ENCODE peak calls at places on chromosomes 7 and 10, in eight cellular contexts. D is Karpas-422, R is OCI-LY7, J is PC-3, M is transverse colon, T is aorta, X is endothelial cell of umbilical vein, E is iPS DF 6.9. Y is an unnamed sample. For H3K4me1, the result is how much of the 10 kb centered on the place peaks cover.

GRCh38 chr10:99917963-99918825 is 91.6 kb downstream of the DNMBP start:
- DNase-seq in D (peak), R (no peak), J (no peak), M (peak), T (peak), X (peak), E (peak), Y (no peak)

GRCh38 chr7:77199008-77199966 is at the start of gene FGL2:
- DNase-seq in D (peak), R (peak), J (peak), M (peak), T (peak), X (no peak), E (peak), Y (peak)

GRCh38 chr10:117005454-117006055 is 568 bp upstream of the SHTN1 start:
- DNase-seq in D (no peak), R (no peak), J (peak), M (peak), T (peak), X (no peak), E (no peak), Y (no peak)

GRCh38 chr7:55335786-55336185 is 29.4 kb upstream of the LANCL2 start:
- DNase-seq in D (no peak), R (no peak), J (no peak), M (no peak), T (no peak), X (no peak), E (no peak), Y (no peak)

GRCh38 chr10:62805139-62806092 is 896 bp downstream of the ADO start:
- DNase-seq in D (peak), R (peak), J (peak), M (peak), T (no peak), X (peak), E (no peak), Y (peak)

GRCh38 chr7:70669859-70670258 is 462.1 kb upstream of the GALNT17 start:
- DNase-seq in D (no peak), R (no peak), J (no peak), M (no peak), T (no peak), X (no peak), E (no peak), Y (no peak)

GRCh38 chr10:80079312-80079613 is 798 bp downstream of the TMEM254 start:
- DNase-seq in D (no peak), R (no peak), J (no peak), M (no peak), T (no peak), X (no peak), E (no peak), Y (no peak)

GRCh38 chr7:107056728-107057473 is 12.4 kb downstream of the PRKAR2B start:
- DNase-seq in D (no peak), R (no peak), J (no peak), M (no peak), T (no peak), X (no peak), E (no peak), Y (no peak)

GRCh38 chr7:70325509-70326101 is 727.3 kb downstream of the AUTS2 start:
- DNase-seq in D (no peak), R (no peak), J (no peak), M (no peak), T (no peak), X (no peak), E (no peak), Y (no peak)

GRCh38 chr7:29853775-29854174 is 47.5 kb downstream of the WIPF3 start:
- DNase-seq in D (no peak), R (no peak), J (no peak), M (no peak), T (no peak), X (no peak), E (no peak), Y (no peak)

GRCh38 chr10:33273295-33274002 is 61.0 kb downstream of the NRP1 start:
- DNase-seq in D (no peak), R (no peak), J (peak), M (peak), T (peak), X (peak), E (no peak), Y (peak)

GRCh38 chr10:10294801-10295515 is 722.7 kb upstream of the CELF2 start:
- DNase-seq in D (no peak), R (no peak), J (no peak), M (no peak), T (no peak), X (no peak), E (no peak), Y (no peak)

GRCh38 chr7:74417419-74417971 is 36.2 kb upstream of the GTF2IRD1 start:
- DNase-seq in D (peak), R (peak), J (peak), M (peak), T (peak), X (peak), E (peak), Y (peak)

GRCh38 chr7:129665013-129665401 is 53.5 kb downstream of the NRF1 start:
- DNase-seq in D (no peak), R (no peak), J (peak), M (no peak), T (no peak), X (peak), E (no peak), Y (no peak)

GRCh38 chr7:123432601-123433000 is 101.8 kb downstream of the IQUB start:
- DNase-seq in D (no peak), R (no peak), J (peak), M (no peak), T (no peak), X (no peak), E (no peak), Y (no peak)

GRCh38 chr7:70480913-70481579 is 650.9 kb upstream of the GALNT17 start:
- DNase-seq in D (no peak), R (no peak), J (no peak), M (no peak), T (no peak), X (no peak), E (no peak), Y (no peak)

GRCh38 chr10:75396861-75397570 is 4.5 kb downstream of the ZNF503 start:
- DNase-seq in D (no peak), R (no peak), J (peak), M (peak), T (no peak), X (peak), E (no peak), Y (no peak)

GRCh38 chr7:98329100-98329871 is 47.8 kb downstream of the BRI3 start:
- DNase-seq in D (no peak), R (no peak), J (no peak), M (no peak), T (no peak), X (no peak), E (no peak), Y (no peak)

GRCh38 chr10:20871970-20872369 is 25.1 kb downstream of the NEBL start:
- DNase-seq in D (no peak), R (no peak), J (no peak), M (no peak), T (no peak), X (no peak), E (no peak), Y (no peak)

GRCh38 chr7:83937930-83938329 is 256.7 kb downstream of the SEMA3A start:
- DNase-seq in D (no peak), R (no peak), J (no peak), M (no peak), T (no peak), X (no peak), E (no peak), Y (no peak)

GRCh38 chr10:80414126-80414898 is 6.0 kb downstream of the PRXL2A start:
- DNase-seq in D (no peak), R (no peak), J (no peak), M (peak), T (no peak), X (peak), E (no peak), Y (no peak)

GRCh38 chr10:12031404-12031803 is 11.2 kb downstream of the UPF2 start:
- DNase-seq in D (no peak), R (no peak), J (no peak), M (no peak), T (no peak), X (no peak), E (no peak), Y (no peak)

GRCh38 chr10:78143576-78143975 is 109.9 kb downstream of the RPS24 start:
- DNase-seq in D (no peak), R (no peak), J (no peak), M (no peak), T (no peak), X (no peak), E (no peak), Y (no peak)

GRCh38 chr10:76442113-76442512 is 1010.7 kb downstream of the LRMDA start:
- DNase-seq in D (no peak), R (no peak), J (no peak), M (no peak), T (no peak), X (no peak), E (no peak), Y (no peak)

GRCh38 chr7:142500364-142500763 is 242.5 kb upstream of the PRSS58 start:
- DNase-seq in D (no peak), R (no peak), J (no peak), M (peak), T (no peak), X (no peak), E (no peak), Y (no peak)

GRCh38 chr7:157402911-157403534 is 66.2 kb downstream of the DNAJB6 start:
- DNase-seq in D (no peak), R (no peak), J (no peak), M (no peak), T (no peak), X (no peak), E (no peak), Y (no peak)

GRCh38 chr10:46543379-46544014 is 13.0 kb downstream of the GPRIN2 start:
- DNase-seq in D (no peak), R (no peak), J (no peak), M (peak), T (peak), X (no peak), E (no peak), Y (no peak)

GRCh38 chr7:44150966-44151678 is 10.0 kb upstream of the MYL7 start:
- DNase-seq in D (no peak), R (no peak), J (no peak), M (no peak), T (no peak), X (no peak), E (no peak), Y (no peak)

GRCh38 chr10:92290076-92290836 is 622 bp downstream of the CPEB3 start:
- DNase-seq in D (no peak), R (peak), J (peak), M (peak), T (no peak), X (peak), E (no peak), Y (peak)

GRCh38 chr7:112233048-112233697 is 26.7 kb downstream of the ZNF277 start:
- DNase-seq in D (no peak), R (no peak), J (peak), M (no peak), T (no peak), X (no peak), E (no peak), Y (no peak)

GRCh38 chr10:25178411-25178810 is 3.6 kb downstream of the GPR158 start:
- DNase-seq in D (no peak), R (no peak), J (no peak), M (no peak), T (no peak), X (no peak), E (no peak), Y (no peak)

GRCh38 chr10:60187691-60188090 is 202.0 kb downstream of the ANK3 start:
- DNase-seq in D (no peak), R (no peak), J (no peak), M (no peak), T (no peak), X (no peak), E (no peak), Y (no peak)

GRCh38 chr10:80542053-80542452 is 4.4 kb downstream of the SH2D4B start:
- DNase-seq in D (no peak), R (no peak), J (no peak), M (no peak), T (no peak), X (no peak), E (no peak), Y (no peak)

GRCh38 chr7:54252256-54253035 is 289.7 kb upstream of the VSTM2A start:
- DNase-seq in D (no peak), R (no peak), J (peak), M (no peak), T (no peak), X (no peak), E (no peak), Y (no peak)

GRCh38 chr10:78596556-78596955 is 472.2 kb upstream of the ZMIZ1 start:
- DNase-seq in D (no peak), R (no peak), J (no peak), M (no peak), T (no peak), X (no peak), E (no peak), Y (no peak)

GRCh38 chr10:109977382-109977806 is 30.4 kb upstream of the ADD3 start:
- DNase-seq in D (no peak), R (no peak), J (no peak), M (peak), T (peak), X (no peak), E (no peak), Y (peak)
- H3K4me1 ChIP-seq in D (under half), R (under half), J (under half), M (under half), T (under half), X (under half), E (under half), Y (under half)

GRCh38 chr7:14835399-14835798 is 67.2 kb downstream of the DGKB start:
- DNase-seq in D (no peak), R (no peak), J (no peak), M (no peak), T (no peak), X (no peak), E (no peak), Y (no peak)
- H3K4me1 ChIP-seq in D (under half), R (under half), J (half or more), M (under half), T (under half), X (under half), E (under half), Y (under half)

GRCh38 chr10:132404169-132404880 is 7.3 kb downstream of the PWWP2B start:
- DNase-seq in D (no peak), R (no peak), J (no peak), M (no peak), T (peak), X (no peak), E (no peak), Y (no peak)

GRCh38 chr10:132400547-132401151 is 3.6 kb downstream of the PWWP2B start:
- DNase-seq in D (no peak), R (no peak), J (no peak), M (peak), T (peak), X (no peak), E (no peak), Y (no peak)

GRCh38 chr10:132403511-132404168 is 6.6 kb downstream of the PWWP2B start:
- DNase-seq in D (no peak), R (no peak), J (no peak), M (no peak), T (peak), X (no peak), E (no peak), Y (no peak)

GRCh38 chr10:132401396-132402168 is 4.6 kb downstream of the PWWP2B start:
- DNase-seq in D (no peak), R (no peak), J (no peak), M (peak), T (peak), X (no peak), E (no peak), Y (no peak)

GRCh38 chr10:132402781-132403241 is 5.8 kb downstream of the PWWP2B start:
- DNase-seq in D (no peak), R (no peak), J (no peak), M (no peak), T (peak), X (no peak), E (no peak), Y (no peak)
- H3K4me1 ChIP-seq in D (under half), R (under half), J (under half), M (under half), T (under half), X (under half), E (under half), Y (under half)

GRCh38 chr10:125024496-125025234 is 82.7 kb downstream of the ZRANB1 start:
- DNase-seq in D (peak), R (peak), J (no peak), M (no peak), T (peak), X (peak), E (no peak), Y (no peak)
- H3K4me1 ChIP-seq in D (under half), R (under half), J (under half), M (under half), T (under half), X (under half), E (under half), Y (half or more)

DNA sequence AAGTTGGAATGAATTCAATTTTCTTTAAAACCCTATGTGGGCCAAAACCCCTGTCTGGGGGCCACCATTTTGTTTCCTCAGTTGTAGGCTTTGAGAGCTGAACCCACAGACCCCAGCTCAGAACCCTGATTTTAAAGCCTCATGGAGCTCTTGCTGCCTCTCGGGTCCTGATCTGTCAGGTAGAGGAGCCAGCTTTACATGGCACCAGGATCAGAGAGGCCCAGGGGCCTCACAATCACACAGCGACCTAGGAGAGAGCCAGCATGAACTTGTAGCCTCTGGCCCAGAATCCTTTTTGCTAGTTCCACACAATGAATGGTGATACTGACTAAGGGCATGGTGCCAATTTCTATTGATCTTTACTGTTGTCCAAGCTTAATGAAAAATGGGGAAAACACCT is 84.3 kb upstream of the SORCS3 start:
- DNase-seq in D (no peak), R (no peak), J (no peak), M (no peak), T (no peak), X (no peak), E (no peak), Y (no peak)
- H3K4me1 ChIP-seq in D (under half), R (under half), J (under half), M (under half), T (under half), X (under half), E (under half), Y (under half)